ENCODE peak calls at places on chromosomes 4 and X, in six cellular contexts. One of them, this sample, is unnamed.

GRCh38 chr4:90515191-90515590 is 388.0 kb downstream of the CCSER1 start:
- DNase-seq in A673: no peak
- DNase-seq in memory B cell: no peak
- DNase-seq in hepatic stellate cell: no peak
- DNase-seq in PC-3: no peak
- DNase-seq in neural crest cell: no peak
- DNase-seq in this sample: no peak

GRCh38 chr4:137705171-137705783 is 173.0 kb upstream of the PCDH18 start:
- DNase-seq in A673: no peak
- DNase-seq in memory B cell: no peak
- DNase-seq in hepatic stellate cell: peak
- DNase-seq in PC-3: no peak
- DNase-seq in neural crest cell: no peak
- DNase-seq in this sample: no peak

GRCh38 chr4:101790521-101791188 is at the start of gene BANK1:
- DNase-seq in A673: no peak
- DNase-seq in memory B cell: peak
- DNase-seq in hepatic stellate cell: peak
- DNase-seq in PC-3: peak
- DNase-seq in neural crest cell: peak
- DNase-seq in this sample: no peak

GRCh38 chrX:1321689-1322088 is 14.9 kb upstream of the IL3RA start:
- DNase-seq in A673: no peak
- DNase-seq in memory B cell: no peak
- DNase-seq in hepatic stellate cell: no peak
- DNase-seq in PC-3: no peak
- DNase-seq in neural crest cell: no peak
- DNase-seq in this sample: no peak

GRCh38 chrX:30181353-30181752 is 34.0 kb upstream of the MAGEB2 start:
- DNase-seq in A673: no peak
- DNase-seq in memory B cell: no peak
- DNase-seq in hepatic stellate cell: no peak
- DNase-seq in PC-3: no peak
- DNase-seq in neural crest cell: no peak
- DNase-seq in this sample: no peak

GRCh38 chr4:148415500-148415899 is 26.7 kb downstream of the NR3C2 start:
- DNase-seq in A673: peak
- DNase-seq in memory B cell: no peak
- DNase-seq in hepatic stellate cell: no peak
- DNase-seq in PC-3: peak
- DNase-seq in neural crest cell: no peak
- DNase-seq in this sample: no peak

GRCh38 chr4:16226816-16227461 is 668 bp upstream of the TAPT1 start:
- DNase-seq in A673: peak
- DNase-seq in memory B cell: peak
- DNase-seq in hepatic stellate cell: peak
- DNase-seq in PC-3: peak
- DNase-seq in neural crest cell: peak
- DNase-seq in this sample: no peak

GRCh38 chrX:71637848-71638247 is 19.5 kb upstream of the CXCR3 start:
- DNase-seq in A673: no peak
- DNase-seq in memory B cell: no peak
- DNase-seq in hepatic stellate cell: peak
- DNase-seq in PC-3: peak
- DNase-seq in neural crest cell: no peak
- DNase-seq in this sample: no peak

GRCh38 chr4:2753444-2753843 is 2.7 kb downstream of the TNIP2 start:
- DNase-seq in A673: no peak
- DNase-seq in memory B cell: no peak
- DNase-seq in hepatic stellate cell: no peak
- DNase-seq in PC-3: peak
- DNase-seq in neural crest cell: no peak
- DNase-seq in this sample: no peak

GRCh38 chr4:16259531-16260246 is 33.4 kb upstream of the TAPT1 start:
- DNase-seq in A673: no peak
- DNase-seq in memory B cell: no peak
- DNase-seq in hepatic stellate cell: no peak
- DNase-seq in PC-3: no peak
- DNase-seq in neural crest cell: no peak
- DNase-seq in this sample: no peak

GRCh38 chrX:129779747-129780146 is at the start of gene SASH3:
- DNase-seq in A673: no peak
- DNase-seq in memory B cell: no peak
- DNase-seq in hepatic stellate cell: no peak
- DNase-seq in PC-3: no peak
- DNase-seq in neural crest cell: no peak
- DNase-seq in this sample: no peak

GRCh38 chrX:31832263-31832662 is 760.4 kb upstream of the FTHL17 start:
- DNase-seq in A673: no peak
- DNase-seq in memory B cell: no peak
- DNase-seq in hepatic stellate cell: no peak
- DNase-seq in PC-3: no peak
- DNase-seq in neural crest cell: no peak
- DNase-seq in this sample: no peak

GRCh38 chrX:121781991-121782390 is 734.6 kb downstream of the GLUD2 start:
- DNase-seq in A673: no peak
- DNase-seq in memory B cell: no peak
- DNase-seq in hepatic stellate cell: no peak
- DNase-seq in PC-3: no peak
- DNase-seq in neural crest cell: no peak
- DNase-seq in this sample: no peak

GRCh38 chr4:40811886-40812857 is 62.4 kb downstream of the NSUN7 start:
- DNase-seq in A673: no peak
- DNase-seq in memory B cell: no peak
- DNase-seq in hepatic stellate cell: no peak
- DNase-seq in PC-3: no peak
- DNase-seq in neural crest cell: no peak
- DNase-seq in this sample: no peak

GRCh38 chrX:121958886-121959285 is 911.5 kb downstream of the GLUD2 start:
- DNase-seq in A673: no peak
- DNase-seq in memory B cell: no peak
- DNase-seq in hepatic stellate cell: no peak
- DNase-seq in PC-3: peak
- DNase-seq in neural crest cell: no peak
- DNase-seq in this sample: no peak

GRCh38 chrX:67724359-67725110 is 180.7 kb downstream of the AR start:
- DNase-seq in A673: no peak
- DNase-seq in memory B cell: no peak
- DNase-seq in hepatic stellate cell: no peak
- DNase-seq in PC-3: no peak
- DNase-seq in neural crest cell: no peak
- DNase-seq in this sample: no peak

GRCh38 chr4:7687796-7688195 is 251.9 kb downstream of the AFAP1 start:
- DNase-seq in A673: no peak
- DNase-seq in memory B cell: no peak
- DNase-seq in hepatic stellate cell: no peak
- DNase-seq in PC-3: no peak
- DNase-seq in neural crest cell: no peak
- DNase-seq in this sample: no peak

GRCh38 chr4:9898596-9899345 is 117.3 kb downstream of the DRD5 start:
- DNase-seq in A673: peak
- DNase-seq in memory B cell: no peak
- DNase-seq in hepatic stellate cell: peak
- DNase-seq in PC-3: peak
- DNase-seq in neural crest cell: peak
- DNase-seq in this sample: no peak

GRCh38 chr4:5711479-5712184 is 631 bp downstream of the EVC start:
- DNase-seq in A673: peak
- DNase-seq in memory B cell: no peak
- DNase-seq in hepatic stellate cell: peak
- DNase-seq in PC-3: peak
- DNase-seq in neural crest cell: peak
- DNase-seq in this sample: no peak

GRCh38 chrX:3263681-3264126 is 82.7 kb downstream of the MXRA5 start:
- DNase-seq in A673: no peak
- DNase-seq in memory B cell: no peak
- DNase-seq in hepatic stellate cell: no peak
- DNase-seq in PC-3: no peak
- DNase-seq in neural crest cell: no peak
- DNase-seq in this sample: no peak

GRCh38 chr4:77073106-77073858 is 2.5 kb downstream of the CCNI start:
- DNase-seq in A673: no peak
- DNase-seq in memory B cell: no peak
- DNase-seq in hepatic stellate cell: peak
- DNase-seq in PC-3: no peak
- DNase-seq in neural crest cell: no peak
- DNase-seq in this sample: no peak

GRCh38 chr4:121900132-121900983 is 30.1 kb upstream of the BBS7 start:
- DNase-seq in A673: peak
- DNase-seq in memory B cell: peak
- DNase-seq in hepatic stellate cell: peak
- DNase-seq in PC-3: peak
- DNase-seq in neural crest cell: peak
- DNase-seq in this sample: peak

GRCh38 chr4:155666701-155667537 is at the start of gene GUCY1A1:
- DNase-seq in A673: peak
- DNase-seq in memory B cell: peak
- DNase-seq in hepatic stellate cell: no peak
- DNase-seq in PC-3: peak
- DNase-seq in neural crest cell: peak
- DNase-seq in this sample: no peak

GRCh38 chrX:41303013-41303412 is 30.9 kb upstream of the DDX3X start:
- DNase-seq in A673: no peak
- DNase-seq in memory B cell: no peak
- DNase-seq in hepatic stellate cell: no peak
- DNase-seq in PC-3: no peak
- DNase-seq in neural crest cell: no peak
- DNase-seq in this sample: no peak

GRCh38 chr4:108828620-108829019 is 65.8 kb upstream of the ETNPPL start:
- DNase-seq in A673: no peak
- DNase-seq in memory B cell: no peak
- DNase-seq in hepatic stellate cell: no peak
- DNase-seq in PC-3: no peak
- DNase-seq in neural crest cell: no peak
- DNase-seq in this sample: no peak

GRCh38 chrX:107565916-107566602 is 62.3 kb upstream of the PRPS1 start:
- DNase-seq in A673: peak
- DNase-seq in memory B cell: no peak
- DNase-seq in hepatic stellate cell: peak
- DNase-seq in PC-3: peak
- DNase-seq in neural crest cell: peak
- DNase-seq in this sample: no peak

GRCh38 chr4:137509855-137510282 is 22.4 kb downstream of the PCDH18 start:
- DNase-seq in A673: peak
- DNase-seq in memory B cell: no peak
- DNase-seq in hepatic stellate cell: no peak
- DNase-seq in PC-3: peak
- DNase-seq in neural crest cell: no peak
- DNase-seq in this sample: no peak

GRCh38 chrX:41903544-41903943 is 19.8 kb downstream of the CASK start:
- DNase-seq in A673: no peak
- DNase-seq in memory B cell: no peak
- DNase-seq in hepatic stellate cell: no peak
- DNase-seq in PC-3: no peak
- DNase-seq in neural crest cell: no peak
- DNase-seq in this sample: no peak

GRCh38 chr4:67104145-67104544 is 441.2 kb downstream of the CENPC start:
- DNase-seq in A673: no peak
- DNase-seq in memory B cell: no peak
- DNase-seq in hepatic stellate cell: no peak
- DNase-seq in PC-3: no peak
- DNase-seq in neural crest cell: no peak
- DNase-seq in this sample: no peak

GRCh38 chrX:111164728-111165127 is 68.7 kb downstream of the PAK3 start:
- DNase-seq in A673: peak
- DNase-seq in memory B cell: no peak
- DNase-seq in hepatic stellate cell: no peak
- DNase-seq in PC-3: peak
- DNase-seq in neural crest cell: no peak
- DNase-seq in this sample: no peak

GRCh38 chr4:163495900-163496299 is 1.4 kb downstream of the TMA16 start:
- DNase-seq in A673: peak
- DNase-seq in memory B cell: no peak
- DNase-seq in hepatic stellate cell: no peak
- DNase-seq in PC-3: no peak
- DNase-seq in neural crest cell: no peak
- DNase-seq in this sample: no peak

GRCh38 chr4:159455675-159456235 is 352.9 kb downstream of the RAPGEF2 start:
- DNase-seq in A673: peak
- DNase-seq in memory B cell: no peak
- DNase-seq in hepatic stellate cell: peak
- DNase-seq in PC-3: peak
- DNase-seq in neural crest cell: peak
- DNase-seq in this sample: no peak

GRCh38 chrX:99397879-99398278 is 1012.2 kb downstream of the PCDH19 start:
- DNase-seq in A673: no peak
- DNase-seq in memory B cell: no peak
- DNase-seq in hepatic stellate cell: no peak
- DNase-seq in PC-3: no peak
- DNase-seq in neural crest cell: no peak
- DNase-seq in this sample: no peak

GRCh38 chr4:174631901-174632758 is 109.8 kb upstream of the HPGD start:
- DNase-seq in A673: peak
- DNase-seq in memory B cell: no peak
- DNase-seq in hepatic stellate cell: peak
- DNase-seq in PC-3: peak
- DNase-seq in neural crest cell: no peak
- DNase-seq in this sample: peak

GRCh38 chrX:129938081-129938480 is 32.1 kb downstream of the UTP14A start:
- DNase-seq in A673: no peak
- DNase-seq in memory B cell: no peak
- DNase-seq in hepatic stellate cell: no peak
- DNase-seq in PC-3: no peak
- DNase-seq in neural crest cell: no peak
- DNase-seq in this sample: no peak

GRCh38 chrX:108159028-108159670 is 67.6 kb downstream of the ATG4A start:
- DNase-seq in A673: no peak
- DNase-seq in memory B cell: no peak
- DNase-seq in hepatic stellate cell: no peak
- DNase-seq in PC-3: no peak
- DNase-seq in neural crest cell: no peak
- DNase-seq in this sample: no peak

GRCh38 chr4:139595989-139596679 is 40.1 kb upstream of the SETD7 start:
- DNase-seq in A673: peak
- DNase-seq in memory B cell: no peak
- DNase-seq in hepatic stellate cell: peak
- DNase-seq in PC-3: peak
- DNase-seq in neural crest cell: no peak
- DNase-seq in this sample: no peak